ENCODE peak calls at places on chromosomes 13 and 19, in ten cellular contexts. L is ovary, T is ascending aorta, O is trophoblast cell, G is A549, J is small intestine, Q is uterus, Z is fibroblast of lung, D is endodermal cell, F is right cardiac atrium. W is an unnamed sample. For H3K9me3 and H3K4me1, the result is how much of the 10 kb centered on the place peaks cover.

GRCh38 chr13:46126074-46126473 is 21.2 kb upstream of the CPB2 start:
- DNase-seq in L (no peak), T (no peak), O (no peak), G (no peak), J (no peak), Q (no peak), Z (no peak), D (no peak), F (no peak), W (no peak)

GRCh38 chr19:55369651-55370304 is 485 bp downstream of the IL11 start:
- DNase-seq in L (no peak), T (no peak), O (peak), G (peak), J (no peak), Q (no peak), Z (peak), D (peak), F (no peak), W (no peak)

GRCh38 chr19:16461630-16462051 is 10.1 kb downstream of the EPS15L1 start:
- DNase-seq in L (no peak), T (no peak), O (no peak), G (no peak), J (no peak), Q (no peak), Z (no peak), D (no peak), F (peak), W (no peak)

GRCh38 chr13:80877209-80877943 is 536.5 kb upstream of the SPRY2 start:
- DNase-seq in L (no peak), T (no peak), O (no peak), G (no peak), J (no peak), Q (no peak), Z (no peak), D (no peak), F (no peak), W (no peak)

GRCh38 chr13:70183041-70183440 is 74.8 kb upstream of the KLHL1 start:
- DNase-seq in L (no peak), T (no peak), O (peak), G (peak), J (no peak), Q (no peak), Z (peak), D (no peak), F (no peak), W (no peak)

GRCh38 chr19:27860309-27860934 is 1352.5 kb downstream of the UQCRFS1 start:
- DNase-seq in L (no peak), T (no peak), O (peak), G (no peak), J (no peak), Q (no peak), Z (no peak), D (no peak), F (no peak), W (no peak)

GRCh38 chr19:37329686-37330085 is 41.2 kb upstream of the ZNF527 start:
- DNase-seq in L (no peak), T (no peak), O (peak), G (peak), J (no peak), Q (no peak), Z (no peak), D (peak), F (no peak), W (no peak)

GRCh38 chr19:44072543-44073401 is 813 bp downstream of the ZNF284 start:
- DNase-seq in L (no peak), T (no peak), O (peak), G (no peak), J (peak), Q (no peak), Z (peak), D (no peak), F (no peak), W (no peak)

GRCh38 chr13:99086149-99086868 is 108.4 kb upstream of the DOCK9 start:
- DNase-seq in L (peak), T (no peak), O (peak), G (peak), J (peak), Q (peak), Z (peak), D (peak), F (peak), W (peak)

GRCh38 chr13:99123101-99124045 is 77.3 kb upstream of the UBAC2 start:
- DNase-seq in L (no peak), T (no peak), O (peak), G (no peak), J (no peak), Q (no peak), Z (peak), D (no peak), F (no peak), W (no peak)

GRCh38 chr19:18999016-18999758 is 34.1 kb downstream of the SUGP2 start:
- DNase-seq in L (no peak), T (no peak), O (no peak), G (no peak), J (no peak), Q (no peak), Z (peak), D (no peak), F (peak), W (no peak)

GRCh38 chr19:2290441-2291184 is 8.6 kb upstream of the PEAK3 start:
- DNase-seq in L (no peak), T (no peak), O (peak), G (no peak), J (no peak), Q (no peak), Z (no peak), D (peak), F (peak), W (no peak)

GRCh38 chr13:24280722-24281121 is 28.7 kb upstream of the C1QTNF9 start:
- DNase-seq in L (no peak), T (no peak), O (no peak), G (no peak), J (no peak), Q (no peak), Z (no peak), D (peak), F (no peak), W (no peak)

GRCh38 chr13:62119739-62120700 is 704.4 kb upstream of the PCDH20 start:
- DNase-seq in L (no peak), T (no peak), O (peak), G (no peak), J (no peak), Q (no peak), Z (peak), D (no peak), F (no peak), W (no peak)

GRCh38 chr19:1125601-1126533 is 22.1 kb downstream of the GPX4 start:
- DNase-seq in L (no peak), T (no peak), O (no peak), G (no peak), J (no peak), Q (no peak), Z (peak), D (no peak), F (no peak), W (no peak)

GRCh38 chr19:14497347-14497921 is 1.5 kb upstream of the GIPC1 start:
- DNase-seq in L (no peak), T (no peak), O (no peak), G (peak), J (peak), Q (no peak), Z (no peak), D (no peak), F (peak), W (no peak)

GRCh38 chr19:40716031-40716654 is 543 bp downstream of the COQ8B start:
- DNase-seq in L (no peak), T (no peak), O (peak), G (peak), J (no peak), Q (peak), Z (no peak), D (peak), F (peak), W (peak)

GRCh38 chr13:91741925-91742324 is 343.5 kb downstream of the GPC5 start:
- DNase-seq in L (no peak), T (no peak), O (no peak), G (no peak), J (no peak), Q (no peak), Z (no peak), D (no peak), F (no peak), W (no peak)

GRCh38 chr19:47247308-47247990 is 8.9 kb upstream of the CCDC9 start:
- DNase-seq in L (peak), T (no peak), O (peak), G (peak), J (peak), Q (peak), Z (peak), D (peak), F (peak), W (peak)

DNA sequence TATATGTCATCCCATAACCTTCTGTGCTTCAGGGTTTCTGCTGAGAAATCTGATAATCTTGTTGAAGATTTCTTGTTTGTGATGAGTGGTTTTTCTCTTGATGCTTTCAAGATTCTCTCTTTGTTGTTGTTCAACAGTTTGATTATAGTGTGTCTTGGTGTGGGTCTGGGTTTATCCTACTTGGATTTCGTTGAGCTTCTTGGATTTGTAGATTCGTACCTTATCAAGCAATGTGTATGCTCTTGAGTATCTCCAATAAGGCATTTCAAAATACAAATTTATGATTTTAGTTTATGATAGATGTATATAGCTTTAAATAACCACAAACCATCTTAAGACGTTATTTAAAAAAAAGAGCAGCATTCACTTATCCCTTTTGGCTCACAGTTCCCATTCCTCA is 57.5 kb downstream of the URI1 start:
- DNase-seq in L (no peak), T (no peak), O (no peak), G (no peak), J (no peak), Q (no peak), Z (no peak), D (no peak), F (no peak), W (no peak)
- H3K9me3 ChIP-seq in L (under half), T (under half), O (under half), G (under half), J (under half), Q (under half), Z (under half), D (under half), F (under half), W (under half)

DNA sequence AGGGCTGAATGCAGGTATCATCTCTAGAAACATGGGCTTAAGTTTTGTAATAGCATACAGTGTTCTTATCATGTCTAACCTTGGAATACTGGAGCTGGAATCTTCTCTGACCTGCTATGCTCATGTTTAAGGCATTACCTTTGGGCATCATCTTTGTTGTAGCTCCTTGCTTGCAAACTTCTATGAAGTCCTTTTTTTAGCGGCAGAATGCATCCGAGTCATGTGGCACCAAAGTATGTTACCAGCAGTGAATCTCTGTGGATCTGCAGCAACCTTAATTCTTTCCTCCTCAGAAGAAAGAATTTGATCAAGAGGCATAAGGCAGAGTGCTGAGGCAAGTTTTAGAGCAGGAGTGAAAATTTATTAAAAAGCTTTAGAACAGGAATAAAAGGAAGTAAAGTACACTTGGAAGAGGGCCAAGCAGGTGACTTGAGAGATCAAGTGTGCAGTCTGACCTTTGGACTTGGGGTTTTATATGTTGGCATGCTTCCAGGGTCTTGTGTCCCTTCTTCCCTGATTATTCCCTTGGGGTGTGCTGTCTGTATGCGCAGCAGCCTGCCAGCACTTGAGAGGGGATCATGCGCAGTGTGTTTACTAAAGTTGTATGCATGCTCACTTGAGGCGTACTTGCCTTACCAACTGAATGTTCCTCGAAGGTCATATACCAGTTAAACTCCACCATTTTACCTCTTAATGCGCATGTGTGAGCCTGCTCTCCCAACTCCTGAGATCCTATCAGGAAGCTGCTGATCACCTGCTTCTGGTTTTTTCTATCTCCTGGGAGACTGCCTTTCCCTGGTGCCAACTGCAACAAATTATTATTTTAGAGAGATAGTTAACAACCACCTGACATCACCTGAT is 115.5 kb downstream of the LACC1 start:
- DNase-seq in L (no peak), T (no peak), O (no peak), G (no peak), J (peak), Q (no peak), Z (no peak), D (no peak), F (no peak), W (no peak)
- H3K4me1 ChIP-seq in L (under half), T (under half), O (under half), G (under half), J (under half), Q (under half), Z (under half), D (under half), F (under half), W (under half)

GRCh38 chr19:33470686-33471085 is 50.9 kb downstream of the PEPD start:
- DNase-seq in L (no peak), T (no peak), O (no peak), G (no peak), J (no peak), Q (no peak), Z (no peak), D (peak), F (no peak), W (no peak)
- H3K4me3 ChIP-seq in L (no peak), T (no peak), O (no peak), G (no peak), J (no peak), Q (no peak), Z (no peak), D (no peak), F (no peak), W (no peak)

GRCh38 chr13:28440774-28441532 is 54.0 kb downstream of the FLT1 start:
- DNase-seq in L (no peak), T (no peak), O (no peak), G (no peak), J (no peak), Q (no peak), Z (no peak), D (no peak), F (peak), W (no peak)
- H3K9me3 ChIP-seq in L (under half), T (under half), O (under half), G (under half), J (under half), Q (under half), Z (under half), D (under half), F (under half), W (under half)

GRCh38 chr13:40613954-40614353 is 52.5 kb downstream of the FOXO1 start:
- DNase-seq in L (no peak), T (no peak), O (no peak), G (no peak), J (no peak), Q (no peak), Z (no peak), D (no peak), F (peak), W (no peak)

GRCh38 chr13:40618581-40619478 is 47.6 kb downstream of the FOXO1 start:
- DNase-seq in L (no peak), T (no peak), O (peak), G (no peak), J (no peak), Q (no peak), Z (no peak), D (no peak), F (no peak), W (no peak)

GRCh38 chr13:40613192-40613818 is 53.1 kb downstream of the FOXO1 start:
- DNase-seq in L (no peak), T (no peak), O (no peak), G (no peak), J (peak), Q (peak), Z (no peak), D (no peak), F (peak), W (no peak)

GRCh38 chr13:40617801-40618356 is 48.6 kb downstream of the FOXO1 start:
- DNase-seq in L (no peak), T (no peak), O (peak), G (no peak), J (no peak), Q (peak), Z (no peak), D (no peak), F (no peak), W (no peak)

DNA sequence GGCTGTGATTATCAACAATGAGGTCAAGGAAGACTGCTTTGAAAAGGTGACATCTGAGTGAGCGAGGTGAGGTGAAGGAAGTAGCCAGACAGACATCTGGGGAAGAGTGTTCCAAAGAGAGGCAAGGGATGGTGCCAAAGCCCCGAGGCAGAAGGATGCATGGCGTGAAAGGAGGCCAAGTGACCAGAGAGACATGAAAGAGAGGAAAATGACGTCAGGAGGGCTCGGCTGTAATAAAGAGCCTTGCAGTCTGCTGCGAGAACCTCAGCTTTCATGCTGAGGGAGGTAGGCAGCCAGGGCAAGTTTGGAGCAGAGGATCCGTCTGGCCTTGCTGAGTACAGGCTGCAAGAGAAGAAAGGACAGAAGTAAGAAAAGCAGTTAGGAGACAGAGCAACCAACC is 50.8 kb downstream of the FOXO1 start:
- DNase-seq in L (no peak), T (no peak), O (no peak), G (no peak), J (no peak), Q (no peak), Z (no peak), D (no peak), F (no peak), W (no peak)
- H3K4me1 ChIP-seq in L (half or more), T (under half), O (under half), G (under half), J (under half), Q (under half), Z (under half), D (under half), F (under half), W (under half)

GRCh38 chr19:34835952-34836351 is 62.9 kb upstream of the ZNF599 start:
- DNase-seq in L (no peak), T (no peak), O (no peak), G (no peak), J (no peak), Q (no peak), Z (no peak), D (no peak), F (no peak), W (no peak)

GRCh38 chr19:34838753-34839431 is 65.9 kb upstream of the ZNF599 start:
- DNase-seq in L (no peak), T (no peak), O (no peak), G (peak), J (peak), Q (no peak), Z (no peak), D (peak), F (peak), W (peak)

GRCh38 chr19:34837262-34837661 is 64.2 kb upstream of the ZNF599 start:
- DNase-seq in L (peak), T (no peak), O (no peak), G (no peak), J (peak), Q (peak), Z (no peak), D (no peak), F (peak), W (no peak)

GRCh38 chr19:34841780-34842179 is 68.8 kb upstream of the ZNF599 start:
- DNase-seq in L (no peak), T (no peak), O (no peak), G (no peak), J (no peak), Q (no peak), Z (no peak), D (peak), F (no peak), W (no peak)

DNA sequence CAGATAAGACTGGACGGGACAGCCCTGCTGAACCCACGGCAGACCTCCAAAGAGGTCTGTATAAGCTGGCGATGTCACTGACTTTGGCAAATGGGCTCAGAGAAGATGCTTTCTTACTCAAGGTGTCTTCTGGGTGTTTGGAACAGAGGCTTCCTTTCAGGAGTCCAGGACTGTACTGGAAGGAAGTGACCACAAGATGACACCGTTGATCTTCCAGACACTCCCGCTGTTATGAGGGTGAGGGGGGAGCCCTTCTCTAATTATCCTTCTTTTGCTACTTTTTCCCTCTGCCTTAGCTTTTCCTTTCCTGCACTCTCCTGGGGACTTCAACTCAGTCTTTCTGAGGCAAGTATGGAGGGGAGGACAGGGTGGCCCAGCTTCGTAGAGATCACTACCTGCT is 65.2 kb upstream of the ZNF599 start:
- DNase-seq in L (no peak), T (no peak), O (no peak), G (peak), J (peak), Q (no peak), Z (no peak), D (no peak), F (no peak), W (no peak)
- H3K4me3 ChIP-seq in L (no peak), T (peak), O (no peak), G (peak), J (no peak), Q (no peak), Z (no peak), D (no peak), F (no peak), W (peak)

GRCh38 chr13:68046900-68047299 is 816.8 kb upstream of the PCDH9 start:
- DNase-seq in L (no peak), T (no peak), O (no peak), G (no peak), J (no peak), Q (no peak), Z (no peak), D (no peak), F (no peak), W (no peak)
- H3K9me3 ChIP-seq in L (under half), T (under half), O (under half), G (under half), J (under half), Q (under half), Z (under half), D (under half), F (under half), W (under half)

GRCh38 chr19:13032837-13033236 is 37.6 kb downstream of the NFIX start:
- DNase-seq in L (no peak), T (no peak), O (no peak), G (no peak), J (no peak), Q (no peak), Z (no peak), D (no peak), F (peak), W (no peak)
- H3K4me1 ChIP-seq in L (half or more), T (half or more), O (under half), G (under half), J (under half), Q (half or more), Z (under half), D (under half), F (half or more), W (under half)

W was measured in pancreas.